ENCODE peak calls at places on chromosomes 12 and 14, in ten cellular contexts. One of them, this sample, is unnamed.

GRCh38 chr12:121942145-121942718 is 23.8 kb downstream of the CFAP251 start:
- DNase-seq in heart left ventricle: no peak
- DNase-seq in aorta: no peak
- DNase-seq in ovary: no peak
- DNase-seq in transverse colon: no peak
- DNase-seq in A549: no peak
- DNase-seq in HL-60: no peak
- DNase-seq in hepatocyte: peak
- DNase-seq in astrocyte of the spinal cord: peak
- DNase-seq in naive thymus-derived CD4-positive, alpha-beta T cell: no peak
- DNase-seq in this sample: peak

GRCh38 chr12:122333142-122334087 is 67.1 kb upstream of the VPS33A start:
- DNase-seq in heart left ventricle: no peak
- DNase-seq in transverse colon: no peak
- DNase-seq in HL-60: no peak
- DNase-seq in aorta: no peak
- DNase-seq in naive thymus-derived CD4-positive, alpha-beta T cell: no peak
- DNase-seq in ovary: no peak
- DNase-seq in hepatocyte: no peak
- DNase-seq in astrocyte of the spinal cord: no peak
- DNase-seq in A549: no peak
- DNase-seq in this sample: peak

GRCh38 chr14:52112336-52113018 is 43.6 kb upstream of the NID2 start:
- DNase-seq in heart left ventricle: no peak
- DNase-seq in transverse colon: no peak
- DNase-seq in astrocyte of the spinal cord: peak
- DNase-seq in aorta: no peak
- DNase-seq in HL-60: no peak
- DNase-seq in naive thymus-derived CD4-positive, alpha-beta T cell: no peak
- DNase-seq in A549: no peak
- DNase-seq in ovary: no peak
- DNase-seq in hepatocyte: no peak
- DNase-seq in this sample: peak

GRCh38 chr14:58663494-58664111 is 25.8 kb downstream of the DACT1 start:
- DNase-seq in astrocyte of the spinal cord: peak
- DNase-seq in A549: no peak
- DNase-seq in transverse colon: peak
- DNase-seq in aorta: no peak
- DNase-seq in hepatocyte: peak
- DNase-seq in heart left ventricle: no peak
- DNase-seq in HL-60: no peak
- DNase-seq in ovary: no peak
- DNase-seq in naive thymus-derived CD4-positive, alpha-beta T cell: no peak
- DNase-seq in this sample: peak

GRCh38 chr12:74646831-74647230 is 109.2 kb downstream of the ATXN7L3B start:
- DNase-seq in ovary: no peak
- DNase-seq in transverse colon: no peak
- DNase-seq in astrocyte of the spinal cord: peak
- DNase-seq in HL-60: no peak
- DNase-seq in naive thymus-derived CD4-positive, alpha-beta T cell: no peak
- DNase-seq in aorta: no peak
- DNase-seq in heart left ventricle: no peak
- DNase-seq in A549: no peak
- DNase-seq in hepatocyte: peak
- DNase-seq in this sample: peak

GRCh38 chr12:11798856-11799530 is 149.5 kb downstream of the ETV6 start:
- DNase-seq in hepatocyte: no peak
- DNase-seq in ovary: no peak
- DNase-seq in heart left ventricle: peak
- DNase-seq in aorta: no peak
- DNase-seq in transverse colon: no peak
- DNase-seq in A549: no peak
- DNase-seq in HL-60: peak
- DNase-seq in astrocyte of the spinal cord: peak
- DNase-seq in naive thymus-derived CD4-positive, alpha-beta T cell: no peak
- DNase-seq in this sample: peak

GRCh38 chr12:66061557-66062279 is 68.8 kb downstream of the LLPH start:
- DNase-seq in aorta: no peak
- DNase-seq in astrocyte of the spinal cord: no peak
- DNase-seq in heart left ventricle: no peak
- DNase-seq in transverse colon: no peak
- DNase-seq in ovary: no peak
- DNase-seq in hepatocyte: no peak
- DNase-seq in naive thymus-derived CD4-positive, alpha-beta T cell: no peak
- DNase-seq in HL-60: no peak
- DNase-seq in A549: no peak
- DNase-seq in this sample: no peak

GRCh38 chr12:47739959-47740358 is 14.7 kb upstream of the ENDOU start:
- DNase-seq in naive thymus-derived CD4-positive, alpha-beta T cell: no peak
- DNase-seq in aorta: no peak
- DNase-seq in A549: no peak
- DNase-seq in HL-60: no peak
- DNase-seq in heart left ventricle: peak
- DNase-seq in astrocyte of the spinal cord: no peak
- DNase-seq in transverse colon: peak
- DNase-seq in ovary: no peak
- DNase-seq in hepatocyte: no peak
- DNase-seq in this sample: no peak

GRCh38 chr14:42001436-42001835 is 394.8 kb downstream of the LRFN5 start:
- DNase-seq in A549: no peak
- DNase-seq in aorta: no peak
- DNase-seq in astrocyte of the spinal cord: peak
- DNase-seq in transverse colon: no peak
- DNase-seq in hepatocyte: no peak
- DNase-seq in heart left ventricle: no peak
- DNase-seq in ovary: no peak
- DNase-seq in HL-60: no peak
- DNase-seq in naive thymus-derived CD4-positive, alpha-beta T cell: no peak
- DNase-seq in this sample: peak

GRCh38 chr12:132275110-132275531 is 54.3 kb downstream of the GALNT9 start:
- DNase-seq in naive thymus-derived CD4-positive, alpha-beta T cell: no peak
- DNase-seq in aorta: peak
- DNase-seq in HL-60: no peak
- DNase-seq in astrocyte of the spinal cord: no peak
- DNase-seq in A549: peak
- DNase-seq in transverse colon: peak
- DNase-seq in hepatocyte: peak
- DNase-seq in heart left ventricle: no peak
- DNase-seq in ovary: no peak
- DNase-seq in this sample: peak

GRCh38 chr12:126337556-126337955 is 1272.3 kb downstream of the AACS start:
- DNase-seq in aorta: no peak
- DNase-seq in A549: no peak
- DNase-seq in HL-60: no peak
- DNase-seq in astrocyte of the spinal cord: peak
- DNase-seq in transverse colon: no peak
- DNase-seq in ovary: no peak
- DNase-seq in heart left ventricle: no peak
- DNase-seq in hepatocyte: no peak
- DNase-seq in naive thymus-derived CD4-positive, alpha-beta T cell: no peak
- DNase-seq in this sample: peak

GRCh38 chr14:52844262-52845060 is 53.1 kb upstream of the GNPNAT1 start:
- DNase-seq in ovary: no peak
- DNase-seq in astrocyte of the spinal cord: no peak
- DNase-seq in heart left ventricle: no peak
- DNase-seq in transverse colon: no peak
- DNase-seq in naive thymus-derived CD4-positive, alpha-beta T cell: no peak
- DNase-seq in aorta: no peak
- DNase-seq in HL-60: no peak
- DNase-seq in A549: no peak
- DNase-seq in hepatocyte: no peak
- DNase-seq in this sample: peak

GRCh38 chr14:71555654-71556559 is 376.3 kb upstream of the RGS6 start:
- DNase-seq in A549: no peak
- DNase-seq in ovary: no peak
- DNase-seq in astrocyte of the spinal cord: no peak
- DNase-seq in heart left ventricle: no peak
- DNase-seq in hepatocyte: peak
- DNase-seq in HL-60: peak
- DNase-seq in aorta: no peak
- DNase-seq in transverse colon: peak
- DNase-seq in naive thymus-derived CD4-positive, alpha-beta T cell: peak
- DNase-seq in this sample: peak

GRCh38 chr14:85060116-85060515 is 469.8 kb upstream of the FLRT2 start:
- DNase-seq in aorta: no peak
- DNase-seq in A549: no peak
- DNase-seq in ovary: no peak
- DNase-seq in transverse colon: no peak
- DNase-seq in heart left ventricle: no peak
- DNase-seq in naive thymus-derived CD4-positive, alpha-beta T cell: no peak
- DNase-seq in astrocyte of the spinal cord: no peak
- DNase-seq in hepatocyte: no peak
- DNase-seq in HL-60: no peak
- DNase-seq in this sample: peak

GRCh38 chr14:68173227-68173972 is 353.8 kb downstream of the RAD51B start:
- DNase-seq in astrocyte of the spinal cord: peak
- DNase-seq in HL-60: no peak
- DNase-seq in aorta: no peak
- DNase-seq in A549: no peak
- DNase-seq in transverse colon: no peak
- DNase-seq in heart left ventricle: no peak
- DNase-seq in hepatocyte: no peak
- DNase-seq in ovary: no peak
- DNase-seq in naive thymus-derived CD4-positive, alpha-beta T cell: no peak
- DNase-seq in this sample: peak

GRCh38 chr12:34393821-34394150 is 371.5 kb downstream of the ALG10 start:
- DNase-seq in HL-60: no peak
- DNase-seq in aorta: peak
- DNase-seq in hepatocyte: no peak
- DNase-seq in transverse colon: peak
- DNase-seq in ovary: peak
- DNase-seq in astrocyte of the spinal cord: no peak
- DNase-seq in naive thymus-derived CD4-positive, alpha-beta T cell: no peak
- DNase-seq in A549: no peak
- DNase-seq in heart left ventricle: peak
- DNase-seq in this sample: no peak

GRCh38 chr12:132689227-132689626 is 1.8 kb downstream of the PXMP2 start:
- DNase-seq in hepatocyte: peak
- DNase-seq in ovary: no peak
- DNase-seq in naive thymus-derived CD4-positive, alpha-beta T cell: no peak
- DNase-seq in transverse colon: peak
- DNase-seq in heart left ventricle: no peak
- DNase-seq in aorta: no peak
- DNase-seq in A549: no peak
- DNase-seq in HL-60: no peak
- DNase-seq in astrocyte of the spinal cord: no peak
- DNase-seq in this sample: no peak

GRCh38 chr14:42214981-42215491 is 608.4 kb downstream of the LRFN5 start:
- DNase-seq in hepatocyte: no peak
- DNase-seq in heart left ventricle: no peak
- DNase-seq in transverse colon: no peak
- DNase-seq in HL-60: no peak
- DNase-seq in A549: no peak
- DNase-seq in astrocyte of the spinal cord: peak
- DNase-seq in naive thymus-derived CD4-positive, alpha-beta T cell: no peak
- DNase-seq in ovary: no peak
- DNase-seq in aorta: no peak
- DNase-seq in this sample: peak

GRCh38 chr12:124302241-124302806 is 7.4 kb downstream of the RFLNA start:
- DNase-seq in aorta: peak
- DNase-seq in HL-60: no peak
- DNase-seq in hepatocyte: no peak
- DNase-seq in transverse colon: no peak
- DNase-seq in heart left ventricle: no peak
- DNase-seq in ovary: no peak
- DNase-seq in A549: no peak
- DNase-seq in naive thymus-derived CD4-positive, alpha-beta T cell: no peak
- DNase-seq in astrocyte of the spinal cord: no peak
- DNase-seq in this sample: no peak

GRCh38 chr14:104604461-104605449 is at the start of gene TMEM179:
- DNase-seq in transverse colon: no peak
- DNase-seq in astrocyte of the spinal cord: no peak
- DNase-seq in hepatocyte: peak
- DNase-seq in A549: no peak
- DNase-seq in naive thymus-derived CD4-positive, alpha-beta T cell: peak
- DNase-seq in ovary: no peak
- DNase-seq in heart left ventricle: no peak
- DNase-seq in HL-60: no peak
- DNase-seq in aorta: no peak
- DNase-seq in this sample: no peak

GRCh38 chr14:23114120-23114458 is 5.0 kb downstream of the CEBPE start:
- DNase-seq in aorta: peak
- DNase-seq in HL-60: no peak
- DNase-seq in hepatocyte: no peak
- DNase-seq in transverse colon: no peak
- DNase-seq in heart left ventricle: no peak
- DNase-seq in ovary: no peak
- DNase-seq in astrocyte of the spinal cord: no peak
- DNase-seq in A549: no peak
- DNase-seq in naive thymus-derived CD4-positive, alpha-beta T cell: no peak
- DNase-seq in this sample: no peak

GRCh38 chr12:75715323-75715644 is 203.9 kb upstream of the KRR1 start:
- DNase-seq in astrocyte of the spinal cord: no peak
- DNase-seq in aorta: no peak
- DNase-seq in hepatocyte: no peak
- DNase-seq in transverse colon: no peak
- DNase-seq in naive thymus-derived CD4-positive, alpha-beta T cell: no peak
- DNase-seq in HL-60: no peak
- DNase-seq in heart left ventricle: no peak
- DNase-seq in A549: no peak
- DNase-seq in ovary: no peak
- DNase-seq in this sample: no peak
- H3K4me3 ChIP-seq in astrocyte of the spinal cord: no peak
- H3K4me3 ChIP-seq in aorta: no peak
- H3K4me3 ChIP-seq in hepatocyte: no peak
- H3K4me3 ChIP-seq in transverse colon: no peak
- H3K4me3 ChIP-seq in naive thymus-derived CD4-positive, alpha-beta T cell: no peak
- H3K4me3 ChIP-seq in HL-60: no peak
- H3K4me3 ChIP-seq in heart left ventricle: no peak
- H3K4me3 ChIP-seq in A549: no peak
- H3K4me3 ChIP-seq in ovary: no peak
- H3K4me3 ChIP-seq in this sample: no peak

GRCh38 chr12:48954781-48955501 is 2.3 kb downstream of the ARF3 start:
- DNase-seq in A549: no peak
- DNase-seq in hepatocyte: no peak
- DNase-seq in transverse colon: no peak
- DNase-seq in heart left ventricle: no peak
- DNase-seq in naive thymus-derived CD4-positive, alpha-beta T cell: no peak
- DNase-seq in astrocyte of the spinal cord: no peak
- DNase-seq in aorta: no peak
- DNase-seq in ovary: no peak
- DNase-seq in HL-60: peak
- DNase-seq in this sample: no peak
- H3K4me3 ChIP-seq in A549: no peak
- H3K4me3 ChIP-seq in hepatocyte: no peak
- H3K4me3 ChIP-seq in transverse colon: no peak
- H3K4me3 ChIP-seq in heart left ventricle: no peak
- H3K4me3 ChIP-seq in naive thymus-derived CD4-positive, alpha-beta T cell: no peak
- H3K4me3 ChIP-seq in astrocyte of the spinal cord: no peak
- H3K4me3 ChIP-seq in aorta: no peak
- H3K4me3 ChIP-seq in ovary: no peak
- H3K4me3 ChIP-seq in HL-60: peak
- H3K4me3 ChIP-seq in this sample: no peak

GRCh38 chr14:65098586-65098985 is 3.7 kb downstream of the MAX start:
- DNase-seq in ovary: no peak
- DNase-seq in heart left ventricle: no peak
- DNase-seq in hepatocyte: no peak
- DNase-seq in HL-60: no peak
- DNase-seq in A549: no peak
- DNase-seq in transverse colon: no peak
- DNase-seq in aorta: no peak
- DNase-seq in naive thymus-derived CD4-positive, alpha-beta T cell: no peak
- DNase-seq in astrocyte of the spinal cord: peak
- DNase-seq in this sample: peak
- H3K4me3 ChIP-seq in ovary: no peak
- H3K4me3 ChIP-seq in heart left ventricle: peak
- H3K4me3 ChIP-seq in hepatocyte: no peak
- H3K4me3 ChIP-seq in HL-60: peak
- H3K4me3 ChIP-seq in A549: no peak
- H3K4me3 ChIP-seq in transverse colon: no peak
- H3K4me3 ChIP-seq in aorta: no peak
- H3K4me3 ChIP-seq in naive thymus-derived CD4-positive, alpha-beta T cell: peak
- H3K4me3 ChIP-seq in astrocyte of the spinal cord: no peak
- H3K4me3 ChIP-seq in this sample: peak

GRCh38 chr12:111361073-111361716 is 7.7 kb downstream of the PHETA1 start:
- DNase-seq in heart left ventricle: no peak
- DNase-seq in astrocyte of the spinal cord: no peak
- DNase-seq in hepatocyte: no peak
- DNase-seq in A549: no peak
- DNase-seq in transverse colon: no peak
- DNase-seq in HL-60: no peak
- DNase-seq in aorta: no peak
- DNase-seq in ovary: no peak
- DNase-seq in naive thymus-derived CD4-positive, alpha-beta T cell: no peak
- DNase-seq in this sample: no peak
- H3K4me3 ChIP-seq in heart left ventricle: no peak
- H3K4me3 ChIP-seq in astrocyte of the spinal cord: no peak
- H3K4me3 ChIP-seq in hepatocyte: no peak
- H3K4me3 ChIP-seq in A549: no peak
- H3K4me3 ChIP-seq in transverse colon: no peak
- H3K4me3 ChIP-seq in HL-60: no peak
- H3K4me3 ChIP-seq in aorta: no peak
- H3K4me3 ChIP-seq in ovary: no peak
- H3K4me3 ChIP-seq in naive thymus-derived CD4-positive, alpha-beta T cell: no peak
- H3K4me3 ChIP-seq in this sample: no peak

This sample was measured in fibroblast of the aortic adventitia.